ENCODE peak calls at places on chromosomes 12 and 14, in five cellular contexts. One of them, this sample, is unnamed.

GRCh38 chr14:87896393-87897380 is 96.3 kb downstream of the GALC start:
- DNase-seq in heart right ventricle: no peak
- DNase-seq in mammary epithelial cell: peak
- DNase-seq in heart left ventricle: no peak
- DNase-seq in Peyer's patch: no peak
- DNase-seq in this sample: no peak

GRCh38 chr12:52278931-52279682 is 4.7 kb downstream of the KRT86 start:
- DNase-seq in heart right ventricle: peak
- DNase-seq in mammary epithelial cell: peak
- DNase-seq in heart left ventricle: peak
- DNase-seq in Peyer's patch: peak
- DNase-seq in this sample: peak

GRCh38 chr14:70808402-70809237 is 693 bp downstream of the MAP3K9 start:
- DNase-seq in heart right ventricle: peak
- DNase-seq in mammary epithelial cell: peak
- DNase-seq in heart left ventricle: peak
- DNase-seq in Peyer's patch: peak
- DNase-seq in this sample: peak

GRCh38 chr12:12294215-12295005 is 27.6 kb upstream of the LRP6 start:
- DNase-seq in heart right ventricle: no peak
- DNase-seq in mammary epithelial cell: no peak
- DNase-seq in heart left ventricle: no peak
- DNase-seq in Peyer's patch: no peak
- DNase-seq in this sample: no peak

GRCh38 chr14:101359221-101360044 is 201.9 kb upstream of the DIO3 start:
- DNase-seq in heart right ventricle: peak
- DNase-seq in mammary epithelial cell: no peak
- DNase-seq in heart left ventricle: no peak
- DNase-seq in Peyer's patch: no peak
- DNase-seq in this sample: peak

GRCh38 chr12:120167529-120168095 is 26.9 kb downstream of the GCN1 start:
- DNase-seq in heart right ventricle: no peak
- DNase-seq in mammary epithelial cell: no peak
- DNase-seq in heart left ventricle: no peak
- DNase-seq in Peyer's patch: no peak
- DNase-seq in this sample: no peak

GRCh38 chr12:56387152-56387551 is 24.5 kb upstream of the APOF start:
- DNase-seq in heart right ventricle: no peak
- DNase-seq in mammary epithelial cell: no peak
- DNase-seq in heart left ventricle: no peak
- DNase-seq in Peyer's patch: no peak
- DNase-seq in this sample: no peak

GRCh38 chr14:91284146-91284790 is 39.8 kb upstream of the GPR68 start:
- DNase-seq in heart right ventricle: no peak
- DNase-seq in mammary epithelial cell: peak
- DNase-seq in heart left ventricle: no peak
- DNase-seq in Peyer's patch: no peak
- DNase-seq in this sample: no peak

GRCh38 chr14:101189962-101190560 is 286.5 kb upstream of the RTL1 start:
- DNase-seq in heart right ventricle: no peak
- DNase-seq in mammary epithelial cell: no peak
- DNase-seq in heart left ventricle: no peak
- DNase-seq in Peyer's patch: no peak
- DNase-seq in this sample: no peak

DNA sequence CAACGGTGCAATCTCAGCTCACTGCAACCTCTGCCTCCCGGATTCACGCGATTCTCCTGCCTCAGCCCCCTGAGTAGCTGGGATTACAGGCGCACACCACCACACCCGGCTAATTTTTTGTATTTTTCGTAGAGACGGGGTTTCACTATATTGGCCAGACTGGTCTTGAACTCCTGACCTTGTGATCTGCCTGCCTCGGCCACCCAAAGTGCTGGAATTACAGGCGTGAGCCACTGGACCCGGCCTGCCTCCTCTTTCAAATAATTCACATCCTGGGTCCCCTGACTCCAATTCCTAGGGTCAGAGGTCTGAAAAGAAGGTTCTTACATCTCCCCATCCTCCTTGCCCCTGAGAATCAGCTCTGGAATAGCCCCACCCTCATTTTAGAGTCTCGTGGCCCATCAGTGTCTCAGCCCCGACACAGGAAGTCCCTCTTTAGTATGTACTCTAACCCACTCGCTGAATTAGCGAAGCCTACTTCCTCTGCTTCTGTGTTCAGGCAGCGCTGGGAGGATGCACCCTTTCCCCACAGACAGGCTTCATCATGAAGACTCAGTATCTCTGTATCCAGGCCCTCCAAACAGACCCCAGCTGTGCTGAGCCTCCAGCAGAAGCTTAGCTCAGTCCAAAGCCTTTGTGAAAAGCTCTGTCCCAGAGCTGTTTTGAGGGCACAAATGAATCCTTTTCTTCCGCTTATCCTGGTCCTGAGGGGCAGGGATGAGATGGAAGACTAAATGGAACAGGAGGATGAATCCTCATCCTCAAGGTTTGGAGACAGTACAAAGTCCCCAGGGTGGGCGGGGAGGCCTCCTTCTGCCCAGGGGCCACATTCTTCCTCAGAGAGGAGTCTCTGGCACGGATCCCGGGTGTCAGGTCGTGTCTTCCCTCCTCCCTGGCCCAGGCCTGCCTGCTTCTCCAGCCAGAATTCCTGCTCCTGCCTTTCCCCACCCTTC is 3.5 kb downstream of the LPAR5 start:
- DNase-seq in heart right ventricle: no peak
- DNase-seq in mammary epithelial cell: no peak
- DNase-seq in heart left ventricle: no peak
- DNase-seq in Peyer's patch: peak
- DNase-seq in this sample: peak
- H3K27ac ChIP-seq in heart right ventricle: peak
- H3K27ac ChIP-seq in mammary epithelial cell: no peak
- H3K27ac ChIP-seq in heart left ventricle: peak
- H3K27ac ChIP-seq in Peyer's patch: peak
- H3K27ac ChIP-seq in this sample: peak

GRCh38 chr12:116127858-116128257 is 149.6 kb downstream of the MED13L start:
- DNase-seq in heart right ventricle: no peak
- DNase-seq in mammary epithelial cell: no peak
- DNase-seq in heart left ventricle: no peak
- DNase-seq in Peyer's patch: no peak
- DNase-seq in this sample: no peak

GRCh38 chr12:116125084-116125483 is 152.4 kb downstream of the MED13L start:
- DNase-seq in heart right ventricle: no peak
- DNase-seq in mammary epithelial cell: no peak
- DNase-seq in heart left ventricle: no peak
- DNase-seq in Peyer's patch: no peak
- DNase-seq in this sample: no peak

GRCh38 chr12:116123511-116124258 is 153.8 kb downstream of the MED13L start:
- DNase-seq in heart right ventricle: no peak
- DNase-seq in mammary epithelial cell: peak
- DNase-seq in heart left ventricle: no peak
- DNase-seq in Peyer's patch: no peak
- DNase-seq in this sample: peak

GRCh38 chr12:116126610-116127009 is 150.9 kb downstream of the MED13L start:
- DNase-seq in heart right ventricle: no peak
- DNase-seq in mammary epithelial cell: no peak
- DNase-seq in heart left ventricle: no peak
- DNase-seq in Peyer's patch: no peak
- DNase-seq in this sample: no peak

DNA sequence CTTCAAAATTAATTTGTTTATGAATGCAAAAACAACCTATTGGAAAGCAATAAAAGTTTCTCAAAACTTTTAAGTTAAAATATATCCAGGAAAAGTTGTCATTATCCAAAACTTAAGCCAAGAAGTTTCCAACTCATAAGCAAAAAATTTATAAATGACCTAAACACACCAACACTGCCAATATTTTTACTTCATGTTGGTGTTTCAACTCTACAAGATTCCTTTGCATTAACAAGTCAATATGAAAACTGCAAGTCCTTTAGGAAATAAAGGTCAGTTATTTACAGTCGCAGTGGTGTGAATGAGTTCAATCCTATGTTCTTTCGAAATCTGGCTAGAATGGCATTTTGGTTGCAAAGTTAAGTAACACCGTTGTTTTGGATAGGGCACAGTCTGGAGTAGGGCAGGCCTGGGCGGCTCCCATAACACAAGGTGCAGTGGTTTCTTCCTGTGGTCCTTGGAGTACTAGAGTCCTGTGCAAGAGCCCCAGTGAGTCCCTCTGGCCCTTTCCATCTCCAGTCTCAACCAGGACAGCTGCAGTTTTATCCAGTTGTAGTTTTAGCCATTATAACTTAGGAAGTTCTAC is 151.4 kb downstream of the MED13L start:
- DNase-seq in heart right ventricle: no peak
- DNase-seq in mammary epithelial cell: peak
- DNase-seq in heart left ventricle: no peak
- DNase-seq in Peyer's patch: no peak
- DNase-seq in this sample: no peak
- TF ChIP-seq CTCF in heart right ventricle: no peak
- TF ChIP-seq CTCF in mammary epithelial cell: no peak
- TF ChIP-seq CTCF in heart left ventricle: no peak
- TF ChIP-seq CTCF in Peyer's patch: no peak
- TF ChIP-seq CTCF in this sample: no peak

DNA sequence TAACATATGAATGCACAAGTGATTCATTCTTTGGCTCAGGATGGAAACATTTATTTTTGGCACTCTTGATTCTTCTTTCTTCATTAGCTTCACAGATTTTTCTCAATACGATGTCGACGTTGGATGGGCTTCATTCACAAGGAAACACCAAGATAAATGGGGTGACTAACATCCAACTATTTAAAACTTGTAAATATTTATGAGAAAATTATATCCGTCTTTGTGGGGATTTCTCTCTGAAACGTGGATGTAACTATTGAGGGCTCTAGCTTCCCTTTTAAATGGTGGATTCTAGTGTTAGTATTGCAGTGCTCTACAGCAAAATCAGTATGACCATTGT is 27.2 kb upstream of the CPM start:
- DNase-seq in heart right ventricle: no peak
- DNase-seq in mammary epithelial cell: no peak
- DNase-seq in heart left ventricle: no peak
- DNase-seq in Peyer's patch: no peak
- DNase-seq in this sample: no peak
- H3K4me3 ChIP-seq in heart right ventricle: no peak
- H3K4me3 ChIP-seq in mammary epithelial cell: no peak
- H3K4me3 ChIP-seq in heart left ventricle: no peak
- H3K4me3 ChIP-seq in Peyer's patch: no peak
- H3K4me3 ChIP-seq in this sample: no peak

GRCh38 chr12:95198914-95199313 is 18.4 kb downstream of the FGD6 start:
- DNase-seq in heart right ventricle: no peak
- DNase-seq in mammary epithelial cell: peak
- DNase-seq in heart left ventricle: no peak
- DNase-seq in Peyer's patch: no peak
- DNase-seq in this sample: no peak
- H3K27ac ChIP-seq in heart right ventricle: no peak
- H3K27ac ChIP-seq in mammary epithelial cell: peak
- H3K27ac ChIP-seq in heart left ventricle: no peak
- H3K27ac ChIP-seq in Peyer's patch: peak
- H3K27ac ChIP-seq in this sample: no peak

GRCh38 chr12:76299536-76300296 is 48.5 kb downstream of the BBS10 start:
- DNase-seq in heart right ventricle: no peak
- DNase-seq in mammary epithelial cell: no peak
- DNase-seq in heart left ventricle: no peak
- DNase-seq in Peyer's patch: no peak
- DNase-seq in this sample: peak

GRCh38 chr12:76300297-76300665 is 47.9 kb downstream of the BBS10 start:
- DNase-seq in heart right ventricle: no peak
- DNase-seq in mammary epithelial cell: no peak
- DNase-seq in heart left ventricle: no peak
- DNase-seq in Peyer's patch: no peak
- DNase-seq in this sample: no peak

GRCh38 chr12:76307083-76307482 is 41.1 kb downstream of the BBS10 start:
- DNase-seq in heart right ventricle: no peak
- DNase-seq in mammary epithelial cell: peak
- DNase-seq in heart left ventricle: no peak
- DNase-seq in Peyer's patch: no peak
- DNase-seq in this sample: no peak

GRCh38 chr12:76303989-76304460 is 44.2 kb downstream of the BBS10 start:
- DNase-seq in heart right ventricle: no peak
- DNase-seq in mammary epithelial cell: no peak
- DNase-seq in heart left ventricle: no peak
- DNase-seq in Peyer's patch: no peak
- DNase-seq in this sample: no peak

GRCh38 chr12:76303365-76303764 is 44.9 kb downstream of the BBS10 start:
- DNase-seq in heart right ventricle: no peak
- DNase-seq in mammary epithelial cell: no peak
- DNase-seq in heart left ventricle: no peak
- DNase-seq in Peyer's patch: no peak
- DNase-seq in this sample: no peak
- TF ChIP-seq CTCF in heart right ventricle: no peak
- TF ChIP-seq CTCF in mammary epithelial cell: no peak
- TF ChIP-seq CTCF in heart left ventricle: no peak
- TF ChIP-seq CTCF in Peyer's patch: no peak
- TF ChIP-seq CTCF in this sample: no peak

GRCh38 chr12:64171715-64172114 is 50.4 kb downstream of the KICS2 start:
- DNase-seq in heart right ventricle: no peak
- DNase-seq in mammary epithelial cell: peak
- DNase-seq in heart left ventricle: no peak
- DNase-seq in Peyer's patch: no peak
- DNase-seq in this sample: no peak
- H3K4me3 ChIP-seq in heart right ventricle: no peak
- H3K4me3 ChIP-seq in mammary epithelial cell: no peak
- H3K4me3 ChIP-seq in heart left ventricle: no peak
- H3K4me3 ChIP-seq in Peyer's patch: no peak
- H3K4me3 ChIP-seq in this sample: no peak

GRCh38 chr12:113170926-113171325 is 14.4 kb downstream of the DDX54 start:
- DNase-seq in heart right ventricle: no peak
- DNase-seq in mammary epithelial cell: no peak
- DNase-seq in heart left ventricle: no peak
- DNase-seq in Peyer's patch: no peak
- DNase-seq in this sample: no peak

GRCh38 chr12:113172185-113172584 is 13.1 kb downstream of the DDX54 start:
- DNase-seq in heart right ventricle: no peak
- DNase-seq in mammary epithelial cell: no peak
- DNase-seq in heart left ventricle: peak
- DNase-seq in Peyer's patch: no peak
- DNase-seq in this sample: no peak

GRCh38 chr12:113173081-113173698 is 12.1 kb downstream of the DDX54 start:
- DNase-seq in heart right ventricle: no peak
- DNase-seq in mammary epithelial cell: no peak
- DNase-seq in heart left ventricle: no peak
- DNase-seq in Peyer's patch: no peak
- DNase-seq in this sample: no peak

GRCh38 chr12:113171543-113171942 is 13.7 kb downstream of the DDX54 start:
- DNase-seq in heart right ventricle: no peak
- DNase-seq in mammary epithelial cell: no peak
- DNase-seq in heart left ventricle: peak
- DNase-seq in Peyer's patch: no peak
- DNase-seq in this sample: no peak

GRCh38 chr12:113174461-113175384 is 10.6 kb downstream of the DDX54 start:
- DNase-seq in heart right ventricle: peak
- DNase-seq in mammary epithelial cell: peak
- DNase-seq in heart left ventricle: peak
- DNase-seq in Peyer's patch: peak
- DNase-seq in this sample: peak
- H3K27ac ChIP-seq in heart right ventricle: no peak
- H3K27ac ChIP-seq in mammary epithelial cell: no peak
- H3K27ac ChIP-seq in heart left ventricle: no peak
- H3K27ac ChIP-seq in Peyer's patch: no peak
- H3K27ac ChIP-seq in this sample: no peak